ENCODE peak calls at places on chromosomes 11 and 22, in five cellular contexts. S is effector memory CD4-positive, alpha-beta T cell; Z is CD8-positive, alpha-beta memory T cell; L is pancreas; V is adrenal gland. R is an unnamed sample. For H3K9me3, the result is how much of the 10 kb centered on the place peaks cover.

GRCh38 chr22:50192056-50192824 is 6.5 kb downstream of the TRABD start:
- DNase-seq in Z (no peak), S (no peak), L (peak), V (no peak), R (no peak)

GRCh38 chr11:79396001-79396400 is 44.8 kb downstream of the TENM4 start:
- DNase-seq in L (no peak), Z (no peak), V (no peak), S (no peak), R (no peak)

GRCh38 chr22:40009953-40010751 is 15.4 kb downstream of the FAM83F start:
- DNase-seq in L (no peak), S (no peak), Z (no peak), V (no peak), R (no peak)

GRCh38 chr11:61139391-61139790 is 21.8 kb downstream of the VPS37C start:
- DNase-seq in V (no peak), S (no peak), L (no peak), Z (no peak), R (no peak)

GRCh38 chr11:40149721-40150120 is 1309.7 kb downstream of the LRRC4C start:
- DNase-seq in L (no peak), V (no peak), Z (no peak), S (no peak), R (no peak)

GRCh38 chr22:27965547-27965946 is 46.5 kb upstream of the PITPNB start:
- DNase-seq in V (no peak), Z (no peak), L (no peak), S (no peak), R (no peak)

GRCh38 chr11:627273-627585 is 248 bp upstream of the SCT start:
- DNase-seq in S (no peak), Z (no peak), V (no peak), L (peak), R (no peak)

GRCh38 chr11:85694385-85694980 is 8.5 kb upstream of the CCDC89 start:
- DNase-seq in L (no peak), V (no peak), S (no peak), Z (no peak), R (no peak)

GRCh38 chr22:36156515-36157419 is 3.8 kb downstream of the APOL3 start:
- DNase-seq in V (peak), S (peak), Z (peak), L (no peak), R (peak)

GRCh38 chr11:36300651-36301050 is 4.6 kb downstream of the PRR5L start:
- DNase-seq in S (no peak), V (peak), Z (no peak), L (peak), R (no peak)

GRCh38 chr11:27812341-27812740 is 112.1 kb upstream of the BDNF start:
- DNase-seq in V (no peak), Z (no peak), S (no peak), L (no peak), R (no peak)

GRCh38 chr11:15073361-15074205 is at the start of gene CALCB:
- DNase-seq in Z (no peak), V (no peak), S (no peak), L (peak), R (peak)

GRCh38 chr11:134047586-134047999 is 21.3 kb upstream of the JAM3 start:
- DNase-seq in Z (no peak), L (peak), V (no peak), S (no peak), R (peak)

GRCh38 chr11:121721961-121722360 is 269.2 kb upstream of the SORL1-AS1 start:
- DNase-seq in L (no peak), V (no peak), S (no peak), Z (no peak), R (no peak)

GRCh38 chr11:102637731-102638130 is 12.6 kb upstream of the MMP20 start:
- DNase-seq in V (no peak), Z (no peak), L (no peak), S (no peak), R (no peak)

GRCh38 chr11:30045144-30045543 is 28.3 kb upstream of the KCNA4 start:
- DNase-seq in Z (no peak), V (no peak), S (no peak), L (no peak), R (no peak)

GRCh38 chr22:29108137-29108536 is 35.3 kb downstream of the KREMEN1 start:
- DNase-seq in Z (no peak), S (no peak), L (no peak), V (no peak), R (no peak)

GRCh38 chr22:21652547-21653545 is 10.7 kb downstream of the SDF2L1 start:
- DNase-seq in L (no peak), S (no peak), Z (no peak), V (no peak), R (no peak)

GRCh38 chr11:76654310-76654851 is 16.2 kb downstream of the LRRC32 start:
- DNase-seq in Z (no peak), S (no peak), L (no peak), V (no peak), R (no peak)

GRCh38 chr11:133388975-133389568 is 143.2 kb downstream of the OPCML start:
- DNase-seq in S (no peak), Z (no peak), L (no peak), V (no peak), R (no peak)

GRCh38 chr11:14411818-14412217 is 52.8 kb upstream of the RRAS2 start:
- DNase-seq in Z (no peak), L (no peak), S (no peak), V (no peak), R (peak)

GRCh38 chr11:4890279-4890678 is 8.6 kb downstream of the OR51T1 start:
- DNase-seq in L (no peak), Z (no peak), S (no peak), V (no peak), R (no peak)

GRCh38 chr22:47606426-47606825 is 844.0 kb downstream of the TBC1D22A start:
- DNase-seq in L (no peak), V (no peak), S (no peak), Z (no peak), R (no peak)

GRCh38 chr22:47605886-47606285 is 843.4 kb downstream of the TBC1D22A start:
- DNase-seq in Z (no peak), S (no peak), V (no peak), L (no peak), R (no peak)

GRCh38 chr22:47605441-47605840 is 843.0 kb downstream of the TBC1D22A start:
- DNase-seq in V (no peak), L (no peak), Z (no peak), S (no peak), R (no peak)

GRCh38 chr22:47608421-47608820 is 846.0 kb downstream of the TBC1D22A start:
- DNase-seq in V (no peak), Z (no peak), S (no peak), L (no peak), R (no peak)

DNA sequence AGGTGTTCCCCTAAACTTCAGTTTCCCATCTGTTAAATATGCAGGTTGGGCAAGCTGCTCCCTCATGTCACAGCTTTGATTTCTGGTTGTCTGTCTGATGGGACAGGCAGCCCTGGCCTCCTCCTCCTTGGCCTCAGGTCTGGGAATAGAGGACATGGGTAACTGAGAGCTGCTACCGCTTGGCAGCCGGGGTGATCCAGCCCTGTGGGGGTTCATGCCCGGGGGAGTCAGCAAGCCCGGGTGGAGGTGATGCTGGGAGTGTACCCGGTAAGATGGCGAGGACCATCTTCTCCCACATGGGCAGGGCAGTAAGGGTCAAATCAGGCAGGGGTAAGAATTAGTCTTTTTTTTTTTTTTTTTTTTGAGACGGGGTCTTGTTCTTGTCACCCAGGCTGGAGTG is 845.0 kb downstream of the TBC1D22A start:
- DNase-seq in Z (no peak), V (no peak), S (no peak), L (no peak), R (no peak)
- H3K9me3 ChIP-seq in Z (under half), V (under half), S (under half), L (under half), R (under half)

GRCh38 chr22:37419370-37419915 is 7.8 kb downstream of the ELFN2 start:
- DNase-seq in S (no peak), L (peak), V (no peak), Z (no peak), R (no peak)
- H3K4me3 ChIP-seq in S (peak), L (peak), V (no peak), Z (no peak), R (no peak)

GRCh38 chr11:58830693-58831301 is 13.7 kb downstream of the GLYATL2 start:
- DNase-seq in Z (no peak), L (peak), V (no peak), S (no peak), R (peak)
- H3K9me3 ChIP-seq in Z (under half), L (under half), V (under half), S (under half), R (under half)

GRCh38 chr22:38755911-38756532 is at the start of gene SUN2:
- DNase-seq in S (peak), V (peak), Z (peak), L (peak), R (peak)

GRCh38 chr22:38756631-38757463 is 1.0 kb upstream of the SUN2 start:
- DNase-seq in L (no peak), V (no peak), Z (no peak), S (no peak), R (no peak)

GRCh38 chr22:38758276-38758945 is 2.6 kb upstream of the SUN2 start:
- DNase-seq in L (no peak), S (peak), Z (peak), V (no peak), R (peak)

GRCh38 chr22:38759005-38759404 is 3.2 kb upstream of the SUN2 start:
- DNase-seq in S (no peak), Z (no peak), L (no peak), V (no peak), R (no peak)

DNA sequence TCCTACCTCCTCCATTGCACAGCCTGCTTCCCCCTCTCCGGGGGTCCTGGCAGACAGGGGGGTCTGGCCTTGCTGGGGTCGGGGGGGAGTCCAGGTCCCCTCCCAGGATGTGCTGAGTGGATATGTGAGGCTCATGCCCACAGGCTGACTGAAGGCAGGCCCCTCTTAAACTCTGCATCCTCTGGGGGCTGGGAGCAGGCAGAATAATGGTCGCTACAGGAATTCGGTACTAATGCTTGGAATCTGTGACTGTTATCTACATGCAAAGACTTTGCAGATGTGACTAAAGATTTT is 1.6 kb upstream of the SUN2 start:
- DNase-seq in S (no peak), V (no peak), Z (no peak), L (no peak), R (no peak)
- H3K4me3 ChIP-seq in S (peak), V (no peak), Z (peak), L (no peak), R (no peak)

GRCh38 chr11:66288138-66288865 is 641 bp downstream of the YIF1A start:
- DNase-seq in L (peak), S (no peak), V (peak), Z (no peak), R (no peak)
- H3K9me3 ChIP-seq in L (under half), S (under half), V (under half), Z (under half), R (under half)

GRCh38 chr11:35234836-35235235 is 95.9 kb downstream of the CD44 start:
- DNase-seq in S (no peak), L (no peak), Z (no peak), V (no peak), R (no peak)

GRCh38 chr11:35237345-35237744 is 98.4 kb downstream of the CD44 start:
- DNase-seq in L (no peak), S (no peak), Z (no peak), V (no peak), R (no peak)

GRCh38 chr11:35235498-35235897 is 96.5 kb downstream of the CD44 start:
- DNase-seq in S (no peak), Z (no peak), V (no peak), L (no peak), R (no peak)

GRCh38 chr11:35236667-35237003 is 97.7 kb downstream of the CD44 start:
- DNase-seq in L (no peak), S (no peak), Z (no peak), V (no peak), R (no peak)

GRCh38 chr11:35235944-35236666 is 97.1 kb downstream of the CD44 start:
- DNase-seq in S (peak), V (no peak), Z (peak), L (peak), R (no peak)
- H3K4me3 ChIP-seq in S (no peak), V (no peak), Z (no peak), L (no peak), R (no peak)

GRCh38 chr11:2662024-2662312 is 37.8 kb downstream of the KCNQ1OT1 start:
- DNase-seq in L (no peak), Z (no peak), S (no peak), V (no peak), R (no peak)
- H3K9me3 ChIP-seq in L (under half), Z (under half), S (under half), V (under half), R (under half)

GRCh38 chr11:68837583-68838571 is 3.8 kb downstream of the CPT1A start:
- DNase-seq in L (no peak), V (no peak), Z (no peak), S (no peak), R (no peak)
- H3K4me3 ChIP-seq in L (peak), V (no peak), Z (peak), S (no peak), R (no peak)